ENCODE peak calls at places on chromosomes 13 and 19, in seven cellular contexts. One of them, this sample, is unnamed.

GRCh38 chr13:31310781-31311180 is 111.0 kb downstream of the B3GLCT start:
- DNase-seq in GM10248: no peak
- DNase-seq in hepatocyte: no peak
- DNase-seq in GM12865: no peak
- DNase-seq in cardiac fibroblast: no peak
- DNase-seq in epithelial cell of esophagus: peak
- DNase-seq in ascending aorta: no peak
- DNase-seq in this sample: no peak

GRCh38 chr19:29662604-29663404 is 2.5 kb upstream of the PLEKHF1 start:
- DNase-seq in hepatocyte: peak
- DNase-seq in GM10248: no peak
- DNase-seq in ascending aorta: peak
- DNase-seq in cardiac fibroblast: peak
- DNase-seq in GM12865: no peak
- DNase-seq in epithelial cell of esophagus: peak
- DNase-seq in this sample: peak

GRCh38 chr19:41705393-41706174 is 2.8 kb upstream of the CEACAM5 start:
- DNase-seq in epithelial cell of esophagus: peak
- DNase-seq in GM12865: peak
- DNase-seq in hepatocyte: peak
- DNase-seq in ascending aorta: peak
- DNase-seq in GM10248: peak
- DNase-seq in cardiac fibroblast: peak
- DNase-seq in this sample: no peak

GRCh38 chr19:57648336-57649003 is 15.5 kb downstream of the ZNF211 start:
- DNase-seq in hepatocyte: no peak
- DNase-seq in ascending aorta: no peak
- DNase-seq in GM12865: no peak
- DNase-seq in GM10248: no peak
- DNase-seq in epithelial cell of esophagus: no peak
- DNase-seq in cardiac fibroblast: no peak
- DNase-seq in this sample: no peak

GRCh38 chr19:15444505-15445226 is 5.1 kb downstream of the WIZ start:
- DNase-seq in GM12865: no peak
- DNase-seq in epithelial cell of esophagus: no peak
- DNase-seq in ascending aorta: peak
- DNase-seq in hepatocyte: no peak
- DNase-seq in cardiac fibroblast: no peak
- DNase-seq in GM10248: no peak
- DNase-seq in this sample: no peak

GRCh38 chr19:6866646-6867255 is 20.6 kb upstream of the ADGRE1 start:
- DNase-seq in ascending aorta: no peak
- DNase-seq in GM10248: no peak
- DNase-seq in hepatocyte: no peak
- DNase-seq in cardiac fibroblast: no peak
- DNase-seq in GM12865: peak
- DNase-seq in epithelial cell of esophagus: no peak
- DNase-seq in this sample: no peak

GRCh38 chr19:19588546-19588945 is 29.9 kb downstream of the PBX4 start:
- DNase-seq in GM12865: no peak
- DNase-seq in hepatocyte: no peak
- DNase-seq in cardiac fibroblast: no peak
- DNase-seq in GM10248: no peak
- DNase-seq in epithelial cell of esophagus: peak
- DNase-seq in ascending aorta: no peak
- DNase-seq in this sample: no peak

GRCh38 chr19:14048439-14049153 is 13.3 kb downstream of the PALM3 start:
- DNase-seq in ascending aorta: no peak
- DNase-seq in hepatocyte: peak
- DNase-seq in GM12865: peak
- DNase-seq in cardiac fibroblast: no peak
- DNase-seq in GM10248: peak
- DNase-seq in epithelial cell of esophagus: peak
- DNase-seq in this sample: no peak

GRCh38 chr19:45468159-45468651 is 409 bp downstream of the FOSB start:
- DNase-seq in GM10248: no peak
- DNase-seq in hepatocyte: peak
- DNase-seq in epithelial cell of esophagus: peak
- DNase-seq in ascending aorta: no peak
- DNase-seq in cardiac fibroblast: no peak
- DNase-seq in GM12865: peak
- DNase-seq in this sample: no peak

GRCh38 chr13:75486146-75486545 is 4.2 kb upstream of the TBC1D4 start:
- DNase-seq in hepatocyte: no peak
- DNase-seq in epithelial cell of esophagus: no peak
- DNase-seq in ascending aorta: no peak
- DNase-seq in GM12865: peak
- DNase-seq in cardiac fibroblast: no peak
- DNase-seq in GM10248: no peak
- DNase-seq in this sample: no peak

GRCh38 chr19:9306443-9306842 is 3.2 kb downstream of the ZNF699 start:
- DNase-seq in ascending aorta: no peak
- DNase-seq in epithelial cell of esophagus: peak
- DNase-seq in GM10248: no peak
- DNase-seq in GM12865: no peak
- DNase-seq in cardiac fibroblast: peak
- DNase-seq in hepatocyte: no peak
- DNase-seq in this sample: peak

GRCh38 chr13:40981949-40982348 is 37.2 kb downstream of the ELF1 start:
- DNase-seq in epithelial cell of esophagus: no peak
- DNase-seq in GM10248: no peak
- DNase-seq in GM12865: no peak
- DNase-seq in cardiac fibroblast: no peak
- DNase-seq in ascending aorta: no peak
- DNase-seq in hepatocyte: no peak
- DNase-seq in this sample: no peak

GRCh38 chr13:73107459-73107858 is 48.7 kb downstream of the KLF5 start:
- DNase-seq in ascending aorta: no peak
- DNase-seq in epithelial cell of esophagus: no peak
- DNase-seq in hepatocyte: no peak
- DNase-seq in GM10248: no peak
- DNase-seq in cardiac fibroblast: no peak
- DNase-seq in GM12865: no peak
- DNase-seq in this sample: no peak

GRCh38 chr19:50252111-50252886 is 48.9 kb downstream of the MYH14 start:
- DNase-seq in ascending aorta: no peak
- DNase-seq in hepatocyte: no peak
- DNase-seq in cardiac fibroblast: peak
- DNase-seq in epithelial cell of esophagus: no peak
- DNase-seq in GM12865: peak
- DNase-seq in GM10248: peak
- DNase-seq in this sample: no peak

GRCh38 chr13:33868343-33868994 is 50.5 kb downstream of the RFC3 start:
- DNase-seq in ascending aorta: no peak
- DNase-seq in epithelial cell of esophagus: peak
- DNase-seq in hepatocyte: no peak
- DNase-seq in GM12865: no peak
- DNase-seq in cardiac fibroblast: no peak
- DNase-seq in GM10248: no peak
- DNase-seq in this sample: no peak

GRCh38 chr13:59873856-59874255 is 289.9 kb downstream of the DIAPH3 start:
- DNase-seq in cardiac fibroblast: no peak
- DNase-seq in ascending aorta: no peak
- DNase-seq in GM10248: no peak
- DNase-seq in epithelial cell of esophagus: no peak
- DNase-seq in GM12865: peak
- DNase-seq in hepatocyte: no peak
- DNase-seq in this sample: no peak

GRCh38 chr19:49422407-49423277 is 599 bp downstream of the PTH2 start:
- DNase-seq in GM10248: peak
- DNase-seq in cardiac fibroblast: no peak
- DNase-seq in GM12865: peak
- DNase-seq in hepatocyte: peak
- DNase-seq in ascending aorta: no peak
- DNase-seq in epithelial cell of esophagus: peak
- DNase-seq in this sample: no peak

GRCh38 chr19:31539386-31539785 is 190.2 kb upstream of the TSHZ3 start:
- DNase-seq in cardiac fibroblast: no peak
- DNase-seq in GM10248: no peak
- DNase-seq in ascending aorta: no peak
- DNase-seq in GM12865: no peak
- DNase-seq in hepatocyte: no peak
- DNase-seq in epithelial cell of esophagus: no peak
- DNase-seq in this sample: no peak

GRCh38 chr13:38167164-38167822 is 182.4 kb upstream of the UFM1 start:
- DNase-seq in GM10248: no peak
- DNase-seq in hepatocyte: no peak
- DNase-seq in GM12865: peak
- DNase-seq in cardiac fibroblast: no peak
- DNase-seq in epithelial cell of esophagus: no peak
- DNase-seq in ascending aorta: no peak
- DNase-seq in this sample: no peak

GRCh38 chr19:38359242-38360021 is 14.9 kb upstream of the PSMD8 start:
- DNase-seq in epithelial cell of esophagus: no peak
- DNase-seq in GM12865: no peak
- DNase-seq in cardiac fibroblast: no peak
- DNase-seq in GM10248: no peak
- DNase-seq in ascending aorta: no peak
- DNase-seq in hepatocyte: no peak
- DNase-seq in this sample: no peak

GRCh38 chr19:38362076-38362945 is 12.1 kb upstream of the PSMD8 start:
- DNase-seq in epithelial cell of esophagus: peak
- DNase-seq in GM10248: peak
- DNase-seq in ascending aorta: peak
- DNase-seq in GM12865: peak
- DNase-seq in cardiac fibroblast: peak
- DNase-seq in hepatocyte: peak
- DNase-seq in this sample: no peak

GRCh38 chr19:38360351-38360750 is 14.0 kb upstream of the PSMD8 start:
- DNase-seq in GM12865: no peak
- DNase-seq in epithelial cell of esophagus: no peak
- DNase-seq in ascending aorta: no peak
- DNase-seq in GM10248: no peak
- DNase-seq in hepatocyte: no peak
- DNase-seq in cardiac fibroblast: no peak
- DNase-seq in this sample: no peak

GRCh38 chr19:38360839-38361631 is 13.3 kb upstream of the PSMD8 start:
- DNase-seq in hepatocyte: no peak
- DNase-seq in GM12865: no peak
- DNase-seq in ascending aorta: no peak
- DNase-seq in epithelial cell of esophagus: no peak
- DNase-seq in cardiac fibroblast: no peak
- DNase-seq in GM10248: no peak
- DNase-seq in this sample: no peak

GRCh38 chr19:38361633-38362075 is 12.7 kb upstream of the PSMD8 start:
- DNase-seq in GM12865: peak
- DNase-seq in ascending aorta: peak
- DNase-seq in hepatocyte: peak
- DNase-seq in cardiac fibroblast: peak
- DNase-seq in epithelial cell of esophagus: peak
- DNase-seq in GM10248: peak
- DNase-seq in this sample: no peak
- TF ChIP-seq CTCF in GM12865: no peak
- TF ChIP-seq CTCF in ascending aorta: no peak
- TF ChIP-seq CTCF in hepatocyte: no peak
- TF ChIP-seq CTCF in cardiac fibroblast: peak
- TF ChIP-seq CTCF in epithelial cell of esophagus: peak
- TF ChIP-seq CTCF in GM10248: no peak
- TF ChIP-seq CTCF in this sample: peak

DNA sequence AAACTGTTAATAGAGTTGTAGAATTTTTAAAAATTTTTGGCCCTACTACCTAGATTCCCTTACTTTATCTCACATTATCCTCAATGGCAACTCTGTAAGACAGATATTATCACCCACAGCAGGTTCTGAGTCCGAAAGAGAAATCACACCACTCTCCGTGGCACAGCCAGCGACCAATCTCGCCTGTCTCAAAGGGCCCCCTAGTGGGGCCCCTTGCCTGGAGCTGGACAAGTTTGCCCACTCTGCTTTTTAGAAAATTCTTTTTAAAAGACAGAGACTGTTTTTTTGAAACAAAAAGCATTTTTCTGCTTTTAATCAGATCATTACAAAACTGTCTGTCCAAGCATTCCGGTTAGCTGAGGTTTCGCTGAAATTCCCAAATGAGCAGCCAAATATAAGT is 21.7 kb downstream of the PHF11 start:
- DNase-seq in GM12865: peak
- DNase-seq in epithelial cell of esophagus: no peak
- DNase-seq in hepatocyte: peak
- DNase-seq in ascending aorta: no peak
- DNase-seq in GM10248: no peak
- DNase-seq in cardiac fibroblast: peak
- DNase-seq in this sample: no peak
- TF ChIP-seq CTCF in GM12865: no peak
- TF ChIP-seq CTCF in epithelial cell of esophagus: no peak
- TF ChIP-seq CTCF in hepatocyte: peak
- TF ChIP-seq CTCF in ascending aorta: no peak
- TF ChIP-seq CTCF in GM10248: no peak
- TF ChIP-seq CTCF in cardiac fibroblast: peak
- TF ChIP-seq CTCF in this sample: peak

GRCh38 chr13:77811981-77812380 is 106.7 kb downstream of the EDNRB start:
- DNase-seq in ascending aorta: no peak
- DNase-seq in cardiac fibroblast: no peak
- DNase-seq in hepatocyte: no peak
- DNase-seq in GM10248: no peak
- DNase-seq in GM12865: no peak
- DNase-seq in epithelial cell of esophagus: no peak
- DNase-seq in this sample: no peak

GRCh38 chr13:77810891-77811290 is 107.7 kb downstream of the EDNRB start:
- DNase-seq in epithelial cell of esophagus: peak
- DNase-seq in GM12865: no peak
- DNase-seq in ascending aorta: no peak
- DNase-seq in cardiac fibroblast: no peak
- DNase-seq in GM10248: no peak
- DNase-seq in hepatocyte: no peak
- DNase-seq in this sample: no peak

GRCh38 chr13:77815330-77815729 is 103.3 kb downstream of the EDNRB start:
- DNase-seq in GM12865: no peak
- DNase-seq in ascending aorta: no peak
- DNase-seq in hepatocyte: no peak
- DNase-seq in GM10248: no peak
- DNase-seq in cardiac fibroblast: no peak
- DNase-seq in epithelial cell of esophagus: no peak
- DNase-seq in this sample: no peak

GRCh38 chr13:77810430-77810829 is 108.2 kb downstream of the EDNRB start:
- DNase-seq in cardiac fibroblast: peak
- DNase-seq in GM12865: peak
- DNase-seq in ascending aorta: no peak
- DNase-seq in GM10248: peak
- DNase-seq in epithelial cell of esophagus: peak
- DNase-seq in hepatocyte: no peak
- DNase-seq in this sample: no peak
- TF ChIP-seq CTCF in cardiac fibroblast: peak
- TF ChIP-seq CTCF in GM12865: peak
- TF ChIP-seq CTCF in ascending aorta: no peak
- TF ChIP-seq CTCF in GM10248: peak
- TF ChIP-seq CTCF in epithelial cell of esophagus: peak
- TF ChIP-seq CTCF in hepatocyte: peak
- TF ChIP-seq CTCF in this sample: peak

DNA sequence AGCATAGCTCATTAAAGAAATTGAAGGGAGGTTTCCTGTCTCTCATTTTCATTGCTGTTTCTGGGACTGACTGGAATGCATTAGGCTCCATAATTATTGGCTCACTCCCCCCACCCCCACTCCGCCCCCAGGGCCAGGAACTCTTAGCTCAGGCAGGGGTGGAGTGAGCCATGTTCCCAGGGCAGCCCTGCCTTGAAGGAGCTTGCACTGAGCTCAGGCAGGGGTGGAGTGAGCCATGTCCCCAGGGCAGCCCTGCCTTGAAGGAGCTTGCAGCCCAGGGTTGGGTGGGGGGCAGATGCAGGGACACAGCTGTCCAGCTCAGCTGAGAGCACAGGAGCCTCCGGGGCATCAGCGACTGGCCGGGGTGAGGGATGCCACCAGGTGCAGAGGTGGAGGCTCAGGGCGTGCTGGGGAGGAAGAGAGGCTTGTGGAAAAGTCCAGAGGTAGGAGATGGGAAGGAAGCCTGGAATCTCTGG is 39.1 kb upstream of the TFDP1 start:
- DNase-seq in GM10248: no peak
- DNase-seq in ascending aorta: peak
- DNase-seq in GM12865: no peak
- DNase-seq in cardiac fibroblast: peak
- DNase-seq in hepatocyte: no peak
- DNase-seq in epithelial cell of esophagus: peak
- DNase-seq in this sample: no peak
- TF ChIP-seq CTCF in GM10248: no peak
- TF ChIP-seq CTCF in ascending aorta: no peak
- TF ChIP-seq CTCF in GM12865: no peak
- TF ChIP-seq CTCF in cardiac fibroblast: no peak
- TF ChIP-seq CTCF in hepatocyte: no peak
- TF ChIP-seq CTCF in epithelial cell of esophagus: no peak
- TF ChIP-seq CTCF in this sample: no peak